ENCODE peak calls at places on chromosome 19, in eight cellular contexts. X is breast epithelium; A is body of pancreas; S is RWPE1; L is NCI-H446; J is heart left ventricle; W is stimulated activated naive CD8-positive, alpha-beta T cell treated with anti-CD3 and anti-CD28 coated beads, Interleukin-15, Interleukin-2, amounts not matched to agents 100 U/mL and 50 U/mL, for 24 hours; P is NCI-H345. U is an unnamed sample.

GRCh38 chr19:50301607-50301971 is 27.6 kb downstream of the KCNC3 start:
- DNase-seq in X (no peak), A (no peak), S (no peak), L (no peak), J (no peak), W (no peak), P (no peak), U (no peak)

GRCh38 chr19:17985037-17985818 is 18.3 kb downstream of the KCNN1 start:
- DNase-seq in X (no peak), A (no peak), S (no peak), L (no peak), J (no peak), W (no peak), P (no peak), U (peak)

GRCh38 chr19:46542428-46543230 is 47.0 kb upstream of the PNMA8B start:
- DNase-seq in X (peak), A (peak), S (peak), L (peak), J (peak), W (peak), P (peak), U (peak)

GRCh38 chr19:1616396-1616795 is 11.1 kb upstream of the UQCR11 start:
- DNase-seq in X (no peak), A (no peak), S (no peak), L (no peak), J (no peak), W (no peak), P (no peak), U (no peak)

GRCh38 chr19:40596608-40597328 is 4.4 kb upstream of the LTBP4 start:
- DNase-seq in X (no peak), A (peak), S (no peak), L (no peak), J (peak), W (peak), P (no peak), U (peak)

GRCh38 chr19:19653597-19654147 is 9.8 kb downstream of the ATP13A1 start:
- DNase-seq in X (no peak), A (no peak), S (no peak), L (no peak), J (no peak), W (no peak), P (no peak), U (peak)

GRCh38 chr19:29429581-29429980 is 96.2 kb upstream of the VSTM2B start:
- DNase-seq in X (no peak), A (no peak), S (no peak), L (no peak), J (no peak), W (no peak), P (no peak), U (no peak)

GRCh38 chr19:7554990-7555864 is 19.7 kb downstream of the PNPLA6 start:
- DNase-seq in X (no peak), A (no peak), S (peak), L (no peak), J (no peak), W (peak), P (no peak), U (no peak)

GRCh38 chr19:46495789-46496099 is at the start of gene PNMA8B:
- DNase-seq in X (peak), A (peak), S (peak), L (no peak), J (peak), W (peak), P (peak), U (peak)

GRCh38 chr19:49497790-49498106 is 1.5 kb downstream of the RPS11 start:
- DNase-seq in X (no peak), A (no peak), S (no peak), L (no peak), J (no peak), W (no peak), P (no peak), U (peak)

GRCh38 chr19:32296694-32297093 is 48.7 kb upstream of the ZNF507 start:
- DNase-seq in X (no peak), A (no peak), S (no peak), L (no peak), J (no peak), W (no peak), P (no peak), U (no peak)

GRCh38 chr19:19661141-19661674 is 2.3 kb downstream of the ATP13A1 start:
- DNase-seq in X (no peak), A (no peak), S (no peak), L (no peak), J (no peak), W (no peak), P (no peak), U (no peak)

GRCh38 chr19:10544753-10545251 is 1.1 kb downstream of the ATG4D start:
- DNase-seq in X (no peak), A (no peak), S (no peak), L (no peak), J (no peak), W (peak), P (no peak), U (no peak)

GRCh38 chr19:16946951-16947940 is 58.4 kb downstream of the F2RL3 start:
- DNase-seq in X (no peak), A (no peak), S (no peak), L (no peak), J (no peak), W (no peak), P (no peak), U (no peak)

GRCh38 chr19:43966079-43966694 is 15.2 kb downstream of the ZNF221 start:
- DNase-seq in X (no peak), A (no peak), S (no peak), L (no peak), J (no peak), W (no peak), P (no peak), U (no peak)

GRCh38 chr19:58569191-58569942 is 3.8 kb downstream of the MZF1 start:
- DNase-seq in X (no peak), A (peak), S (no peak), L (no peak), J (no peak), W (peak), P (no peak), U (peak)

GRCh38 chr19:17948967-17949930 is 16.4 kb downstream of the CCDC124 start:
- DNase-seq in X (no peak), A (no peak), S (no peak), L (no peak), J (no peak), W (peak), P (no peak), U (no peak)

GRCh38 chr19:918481-919156 is 1.5 kb downstream of the KISS1R start:
- DNase-seq in X (no peak), A (no peak), S (no peak), L (no peak), J (no peak), W (peak), P (peak), U (no peak)

GRCh38 chr19:3163230-3163886 is 15.2 kb upstream of the S1PR4 start:
- DNase-seq in X (no peak), A (peak), S (peak), L (peak), J (peak), W (peak), P (peak), U (peak)

GRCh38 chr19:19110410-19111137 is 27.7 kb downstream of the TMEM161A start:
- DNase-seq in X (no peak), A (no peak), S (no peak), L (no peak), J (no peak), W (peak), P (no peak), U (no peak)

GRCh38 chr19:40633207-40633606 is 32.0 kb downstream of the LTBP4 start:
- DNase-seq in X (no peak), A (no peak), S (no peak), L (no peak), J (no peak), W (no peak), P (no peak), U (no peak)

GRCh38 chr19:47112166-47112663 is 1.4 kb downstream of the ZC3H4 start:
- DNase-seq in X (peak), A (peak), S (peak), L (peak), J (peak), W (peak), P (peak), U (peak)

GRCh38 chr19:6062274-6062673 is 48.0 kb downstream of the RFX2 start:
- DNase-seq in X (peak), A (no peak), S (no peak), L (no peak), J (no peak), W (peak), P (no peak), U (no peak)

GRCh38 chr19:16895467-16896097 is 6.8 kb downstream of the F2RL3 start:
- DNase-seq in X (no peak), A (no peak), S (no peak), L (no peak), J (no peak), W (no peak), P (no peak), U (no peak)

GRCh38 chr19:4197625-4198466 is 15.4 kb downstream of the ANKRD24 start:
- DNase-seq in X (no peak), A (no peak), S (no peak), L (no peak), J (no peak), W (no peak), P (no peak), U (no peak)

GRCh38 chr19:54207908-54208783 is 7.5 kb downstream of the RPS9 start:
- DNase-seq in X (peak), A (peak), S (no peak), L (no peak), J (peak), W (peak), P (no peak), U (peak)

GRCh38 chr19:35062942-35063341 is 21.4 kb downstream of the HPN start:
- DNase-seq in X (no peak), A (peak), S (no peak), L (no peak), J (no peak), W (no peak), P (no peak), U (no peak)

GRCh38 chr19:47653856-47654255 is 44.9 kb downstream of the BICRA start:
- DNase-seq in X (no peak), A (no peak), S (no peak), L (no peak), J (no peak), W (no peak), P (no peak), U (no peak)

GRCh38 chr19:18777156-18777724 is 13.9 kb downstream of the COMP start:
- DNase-seq in X (no peak), A (no peak), S (no peak), L (no peak), J (peak), W (no peak), P (no peak), U (no peak)

GRCh38 chr19:36573948-36574726 is 1.0 kb upstream of the ZNF529 start:
- DNase-seq in X (no peak), A (peak), S (no peak), L (no peak), J (no peak), W (no peak), P (no peak), U (peak)

GRCh38 chr19:49597703-49597974 is 6.7 kb downstream of the PRR12 start:
- DNase-seq in X (no peak), A (no peak), S (no peak), L (no peak), J (no peak), W (no peak), P (no peak), U (no peak)

GRCh38 chr19:1954547-1954946 is 13.6 kb downstream of the CSNK1G2 start:
- DNase-seq in X (no peak), A (no peak), S (no peak), L (no peak), J (no peak), W (no peak), P (no peak), U (no peak)

GRCh38 chr19:38841787-38842438 is 7.9 kb downstream of the HNRNPL start:
- DNase-seq in X (no peak), A (no peak), S (no peak), L (no peak), J (no peak), W (no peak), P (no peak), U (no peak)

GRCh38 chr19:4639531-4640246 is 373 bp downstream of the TNFAIP8L1 start:
- DNase-seq in X (no peak), A (peak), S (no peak), L (no peak), J (peak), W (no peak), P (no peak), U (peak)

GRCh38 chr19:39599116-39599515 is 3.2 kb upstream of the LGALS13 start:
- DNase-seq in X (no peak), A (no peak), S (peak), L (no peak), J (no peak), W (peak), P (no peak), U (peak)

GRCh38 chr19:13103961-13104847 is 1.5 kb upstream of the LYL1 start:
- DNase-seq in X (no peak), A (no peak), S (no peak), L (no peak), J (peak), W (peak), P (no peak), U (no peak)

GRCh38 chr19:50492303-50493052 is 15.8 kb upstream of the GARIN5A start:
- DNase-seq in X (no peak), A (no peak), S (no peak), L (no peak), J (peak), W (peak), P (no peak), U (no peak)

GRCh38 chr19:3687774-3688706 is 12.2 kb downstream of the PIP5K1C start:
- DNase-seq in X (peak), A (peak), S (no peak), L (no peak), J (no peak), W (peak), P (peak), U (peak)

GRCh38 chr19:10083911-10084310 is 2.2 kb upstream of the SHFL start:
- DNase-seq in X (no peak), A (no peak), S (no peak), L (no peak), J (no peak), W (no peak), P (no peak), U (no peak)

U was measured in hepatocyte.